ENCODE peak calls at places on chromosomes 13 and 19, in seven cellular contexts. One of them, this sample, is unnamed.

GRCh38 chr19:47232422-47233211 is 1.6 kb upstream of the BBC3 start:
- DNase-seq in GM12878: no peak
- DNase-seq in K562: no peak
- DNase-seq in Panc1: no peak
- DNase-seq in H1: no peak
- DNase-seq in HepG2: no peak
- DNase-seq in HCT116: no peak
- DNase-seq in this sample: no peak

GRCh38 chr13:73411067-73411809 is 352.4 kb downstream of the KLF5 start:
- DNase-seq in HepG2: no peak
- DNase-seq in HCT116: peak; percentile 77
- DNase-seq in Panc1: no peak
- DNase-seq in H1: no peak
- DNase-seq in K562: no peak
- DNase-seq in GM12878: no peak
- DNase-seq in this sample: no peak

GRCh38 chr13:68850160-68850559 is 1257.5 kb upstream of the ATXN8OS start:
- DNase-seq in Panc1: no peak
- DNase-seq in K562: no peak
- DNase-seq in H1: no peak
- DNase-seq in HepG2: no peak
- DNase-seq in HCT116: no peak
- DNase-seq in GM12878: no peak
- DNase-seq in this sample: no peak

GRCh38 chr13:71799320-71799719 is 67.7 kb downstream of the DACH1 start:
- DNase-seq in HCT116: no peak
- DNase-seq in Panc1: no peak
- DNase-seq in K562: no peak
- DNase-seq in GM12878: no peak
- DNase-seq in HepG2: no peak
- DNase-seq in H1: no peak
- DNase-seq in this sample: no peak

GRCh38 chr19:29861575-29861974 is 49.8 kb downstream of the CCNE1 start:
- DNase-seq in HCT116: no peak
- DNase-seq in Panc1: no peak
- DNase-seq in H1: no peak
- DNase-seq in HepG2: no peak
- DNase-seq in GM12878: no peak
- DNase-seq in K562: no peak
- DNase-seq in this sample: no peak

GRCh38 chr13:21237081-21237480 is 60.6 kb downstream of the MRPL57 start:
- DNase-seq in K562: no peak
- DNase-seq in HepG2: no peak
- DNase-seq in GM12878: no peak
- DNase-seq in HCT116: no peak
- DNase-seq in H1: no peak
- DNase-seq in Panc1: no peak
- DNase-seq in this sample: no peak

GRCh38 chr19:8004723-8005513 is 523 bp downstream of the ELAVL1 start:
- DNase-seq in H1: no peak
- DNase-seq in HepG2: no peak
- DNase-seq in Panc1: no peak
- DNase-seq in HCT116: no peak
- DNase-seq in K562: no peak
- DNase-seq in GM12878: no peak
- DNase-seq in this sample: peak; percentile 78

GRCh38 chr19:55641376-55642152 is 762 bp downstream of the ZNF580 start:
- DNase-seq in HepG2: no peak
- DNase-seq in HCT116: no peak
- DNase-seq in GM12878: no peak
- DNase-seq in Panc1: no peak
- DNase-seq in H1: no peak
- DNase-seq in K562: no peak
- DNase-seq in this sample: peak; percentile 45

GRCh38 chr19:5587071-5587455 is 19.3 kb upstream of the TINCR start:
- DNase-seq in H1: no peak
- DNase-seq in K562: no peak
- DNase-seq in GM12878: no peak
- DNase-seq in HepG2: no peak
- DNase-seq in Panc1: no peak
- DNase-seq in HCT116: no peak
- DNase-seq in this sample: peak; percentile 45

GRCh38 chr19:37007587-37008220 is 70.5 kb upstream of the ZNF420 start:
- DNase-seq in H1: no peak
- DNase-seq in Panc1: no peak
- DNase-seq in GM12878: no peak
- DNase-seq in K562: peak; percentile 52
- DNase-seq in HepG2: no peak
- DNase-seq in HCT116: no peak
- DNase-seq in this sample: peak; percentile 28

GRCh38 chr13:112833551-112834257 is 135.3 kb upstream of the MCF2L start:
- DNase-seq in GM12878: no peak
- DNase-seq in HepG2: no peak
- DNase-seq in HCT116: no peak
- DNase-seq in K562: no peak
- DNase-seq in Panc1: no peak
- DNase-seq in H1: no peak
- DNase-seq in this sample: no peak

GRCh38 chr13:112060899-112061366 is 6.0 kb upstream of the SOX1 start:
- DNase-seq in HepG2: no peak
- DNase-seq in HCT116: no peak
- DNase-seq in K562: no peak
- DNase-seq in GM12878: no peak
- DNase-seq in Panc1: no peak
- DNase-seq in H1: peak; percentile 73
- DNase-seq in this sample: no peak

GRCh38 chr19:19139876-19140229 is 1.6 kb upstream of the TMEM161A start:
- DNase-seq in K562: no peak
- DNase-seq in GM12878: no peak
- DNase-seq in HCT116: no peak
- DNase-seq in H1: no peak
- DNase-seq in Panc1: no peak
- DNase-seq in HepG2: no peak
- DNase-seq in this sample: no peak

GRCh38 chr19:37977992-37978391 is 71.0 kb downstream of the SIPA1L3 start:
- DNase-seq in Panc1: no peak
- DNase-seq in K562: no peak
- DNase-seq in HepG2: no peak
- DNase-seq in GM12878: no peak
- DNase-seq in HCT116: no peak
- DNase-seq in H1: no peak
- DNase-seq in this sample: no peak

GRCh38 chr13:64756621-64757020 is 2473.5 kb downstream of the PCDH9 start:
- DNase-seq in H1: no peak
- DNase-seq in GM12878: no peak
- DNase-seq in HepG2: no peak
- DNase-seq in HCT116: no peak
- DNase-seq in Panc1: no peak
- DNase-seq in K562: no peak
- DNase-seq in this sample: no peak

GRCh38 chr13:64755961-64756360 is 2474.2 kb downstream of the PCDH9 start:
- DNase-seq in K562: no peak
- DNase-seq in HepG2: no peak
- DNase-seq in Panc1: no peak
- DNase-seq in HCT116: no peak
- DNase-seq in H1: no peak
- DNase-seq in GM12878: no peak
- DNase-seq in this sample: no peak

GRCh38 chr13:64753606-64754005 is 2476.5 kb downstream of the PCDH9 start:
- DNase-seq in Panc1: no peak
- DNase-seq in GM12878: no peak
- DNase-seq in K562: no peak
- DNase-seq in H1: no peak
- DNase-seq in HCT116: no peak
- DNase-seq in HepG2: no peak
- DNase-seq in this sample: no peak

GRCh38 chr13:64758520-64758919 is 2471.6 kb downstream of the PCDH9 start:
- DNase-seq in GM12878: no peak
- DNase-seq in HCT116: no peak
- DNase-seq in H1: no peak
- DNase-seq in Panc1: no peak
- DNase-seq in HepG2: no peak
- DNase-seq in K562: no peak
- DNase-seq in this sample: no peak
- TF ChIP-seq SIN3A in GM12878: no peak
- TF ChIP-seq SIN3A in HCT116: no peak
- TF ChIP-seq SIN3A in H1: no peak
- TF ChIP-seq SIN3A in Panc1: no peak
- TF ChIP-seq SIN3A in HepG2: no peak
- TF ChIP-seq SIN3A in K562: no peak
- TF ChIP-seq SIN3A in this sample: no peak

GRCh38 chr19:45847661-45848060 is 15.3 kb downstream of the SYMPK start:
- DNase-seq in HepG2: no peak
- DNase-seq in GM12878: no peak
- DNase-seq in HCT116: no peak
- DNase-seq in H1: no peak
- DNase-seq in Panc1: no peak
- DNase-seq in K562: no peak
- DNase-seq in this sample: no peak

DNA sequence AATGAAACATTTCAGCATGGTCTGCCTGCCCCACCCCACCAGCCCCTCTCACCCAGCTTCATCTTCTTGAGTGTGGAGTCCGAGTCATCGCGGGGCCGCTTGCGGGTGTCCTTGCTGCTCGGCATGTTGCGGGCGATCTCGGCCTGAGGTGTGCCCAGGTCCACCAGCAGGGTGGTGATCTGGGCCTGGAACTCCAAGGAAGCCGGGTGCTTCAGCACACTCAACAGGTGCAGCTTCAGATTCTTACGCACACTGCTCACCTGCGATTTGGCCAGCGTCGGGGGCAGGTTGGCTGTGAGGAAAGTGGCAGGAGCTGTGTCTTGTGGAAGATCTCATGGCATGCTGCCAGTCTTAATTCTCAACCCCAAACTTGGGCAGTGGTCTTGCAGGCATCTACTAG is 20.7 kb downstream of the SYMPK start:
- DNase-seq in Panc1: no peak
- DNase-seq in K562: no peak
- DNase-seq in HepG2: no peak
- DNase-seq in HCT116: no peak
- DNase-seq in H1: no peak
- DNase-seq in GM12878: no peak
- DNase-seq in this sample: no peak
- TF ChIP-seq SIN3A in Panc1: no peak
- TF ChIP-seq SIN3A in K562: no peak
- TF ChIP-seq SIN3A in HepG2: no peak
- TF ChIP-seq SIN3A in HCT116: no peak
- TF ChIP-seq SIN3A in H1: no peak
- TF ChIP-seq SIN3A in GM12878: no peak
- TF ChIP-seq SIN3A in this sample: no peak

DNA sequence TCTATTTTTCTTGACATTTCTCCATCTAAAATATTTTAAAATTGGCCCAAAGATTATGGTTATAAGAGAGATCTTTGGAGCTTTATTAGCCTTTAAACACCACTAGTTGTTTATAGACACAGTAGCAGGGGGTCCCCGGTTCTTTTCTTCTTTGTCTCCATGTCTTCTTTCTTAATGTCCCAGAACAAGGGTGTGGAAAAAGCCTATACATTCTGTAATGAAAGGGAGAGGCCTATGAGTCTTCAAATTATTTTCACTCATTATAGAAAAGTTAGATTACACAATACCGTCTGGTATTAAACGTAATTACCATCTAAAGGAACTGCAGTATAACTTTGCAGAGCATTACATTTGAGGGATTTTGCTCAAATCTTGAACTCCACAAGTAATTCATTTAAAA is 299.9 kb downstream of the NALCN start:
- DNase-seq in HCT116: no peak
- DNase-seq in K562: no peak
- DNase-seq in HepG2: no peak
- DNase-seq in H1: no peak
- DNase-seq in Panc1: no peak
- DNase-seq in GM12878: no peak
- DNase-seq in this sample: no peak
- TF ChIP-seq SIN3A in HCT116: no peak
- TF ChIP-seq SIN3A in K562: no peak
- TF ChIP-seq SIN3A in HepG2: no peak
- TF ChIP-seq SIN3A in H1: no peak
- TF ChIP-seq SIN3A in Panc1: no peak
- TF ChIP-seq SIN3A in GM12878: no peak
- TF ChIP-seq SIN3A in this sample: no peak

GRCh38 chr13:62320129-62320724 is 904.6 kb upstream of the PCDH20 start:
- DNase-seq in GM12878: peak; percentile 36
- DNase-seq in HCT116: peak; percentile 46
- DNase-seq in HepG2: peak; percentile 22
- DNase-seq in K562: no peak
- DNase-seq in Panc1: peak; percentile 12
- DNase-seq in H1: no peak
- DNase-seq in this sample: peak; percentile 38
- TF ChIP-seq SIN3A in GM12878: no peak
- TF ChIP-seq SIN3A in HCT116: no peak
- TF ChIP-seq SIN3A in HepG2: no peak
- TF ChIP-seq SIN3A in K562: no peak
- TF ChIP-seq SIN3A in Panc1: no peak
- TF ChIP-seq SIN3A in H1: no peak
- TF ChIP-seq SIN3A in this sample: no peak